ENCODE peak calls at places on chromosomes 3 and 15, in six cellular contexts. W is midbrain, L is epithelial cell of esophagus, Q is transverse colon, D is RWPE1, V is amniotic stem cell. N is an unnamed sample.

GRCh38 chr3:179929091-179929529 is 107.6 kb downstream of the PEX5L start:
- DNase-seq in V (peak), L (peak), W (peak), Q (peak), D (peak), N (peak)

GRCh38 chr3:60304103-60304502 is 947.1 kb downstream of the FHIT start:
- DNase-seq in Q (no peak), W (no peak), D (no peak), L (no peak), V (no peak), N (no peak)

GRCh38 chr3:33807190-33807589 is 8.8 kb downstream of the PDCD6IP start:
- DNase-seq in L (no peak), Q (peak), D (no peak), W (no peak), V (no peak), N (no peak)

GRCh38 chr15:58771621-58772235 is 626 bp downstream of the MINDY2 start:
- DNase-seq in V (no peak), Q (peak), W (peak), D (peak), L (peak), N (no peak)

GRCh38 chr3:171792549-171792948 is 17.7 kb downstream of the PLD1 start:
- DNase-seq in Q (no peak), W (no peak), D (no peak), L (peak), V (no peak), N (no peak)

GRCh38 chr3:180870008-180870733 is 42.3 kb upstream of the FXR1 start:
- DNase-seq in W (no peak), V (no peak), D (no peak), L (peak), Q (peak), N (no peak)

GRCh38 chr3:140251678-140252077 is 316.7 kb downstream of the CLSTN2 start:
- DNase-seq in Q (no peak), D (no peak), W (no peak), L (no peak), V (no peak), N (peak)

GRCh38 chr15:70995383-70995965 is 102.8 kb downstream of the LRRC49 start:
- DNase-seq in V (no peak), L (no peak), D (no peak), W (no peak), Q (no peak), N (no peak)

GRCh38 chr15:81108427-81108826 is 25.6 kb upstream of the CFAP161 start:
- DNase-seq in D (no peak), V (no peak), Q (no peak), W (peak), L (no peak), N (no peak)

GRCh38 chr3:107562979-107563531 is 40.3 kb downstream of the BBX start:
- DNase-seq in W (no peak), V (no peak), Q (no peak), D (no peak), L (no peak), N (no peak)

GRCh38 chr15:75578206-75578947 is 738 bp downstream of the PTPN9 start:
- DNase-seq in L (peak), D (peak), W (no peak), Q (peak), V (no peak), N (no peak)

GRCh38 chr3:125594581-125595011 is 701 bp downstream of the OSBPL11 start:
- DNase-seq in V (no peak), L (peak), W (no peak), Q (peak), D (no peak), N (no peak)

GRCh38 chr3:193978446-193978845 is 157.5 kb upstream of the HES1 start:
- DNase-seq in D (no peak), Q (no peak), V (no peak), L (peak), W (no peak), N (no peak)

GRCh38 chr15:25931846-25932245 is 68.7 kb upstream of the ATP10A start:
- DNase-seq in L (no peak), D (no peak), W (no peak), Q (no peak), V (no peak), N (no peak)

GRCh38 chr3:129936757-129937156 is 37.8 kb upstream of the TRH start:
- DNase-seq in D (peak), Q (peak), L (peak), W (peak), V (no peak), N (peak)

GRCh38 chr3:175192536-175192935 is 333.4 kb downstream of the NAALADL2 start:
- DNase-seq in W (no peak), L (peak), D (peak), Q (no peak), V (no peak), N (no peak)

GRCh38 chr3:171874251-171874679 is 31.1 kb downstream of the TMEM212 start:
- DNase-seq in W (no peak), L (peak), D (peak), V (peak), Q (no peak), N (no peak)

GRCh38 chr15:86167816-86168215 is 88.1 kb downstream of the AGBL1 start:
- DNase-seq in Q (no peak), V (no peak), W (no peak), L (no peak), D (no peak), N (no peak)

GRCh38 chr3:168034152-168034928 is 61.4 kb downstream of the GOLIM4 start:
- DNase-seq in D (no peak), V (peak), L (peak), Q (no peak), W (no peak), N (no peak)

GRCh38 chr3:178907081-178907480 is 164.5 kb downstream of the ZMAT3 start:
- DNase-seq in W (no peak), L (no peak), Q (no peak), D (no peak), V (no peak), N (no peak)

GRCh38 chr3:51373658-51374421 is 11.3 kb upstream of the MANF start:
- DNase-seq in V (no peak), Q (no peak), W (no peak), L (no peak), D (no peak), N (no peak)

GRCh38 chr15:101020945-101021344 is 101.8 kb downstream of the LRRK1 start:
- DNase-seq in D (no peak), Q (no peak), W (no peak), V (no peak), L (no peak), N (no peak)

GRCh38 chr3:20837676-20838302 is 651.8 kb upstream of the SGO1 start:
- DNase-seq in W (no peak), D (no peak), Q (no peak), L (no peak), V (no peak), N (peak)

GRCh38 chr3:123287051-123287961 is 85.6 kb downstream of the SEC22A start:
- DNase-seq in D (no peak), L (no peak), Q (no peak), V (no peak), W (no peak), N (no peak)

GRCh38 chr3:30779686-30780287 is 114.7 kb downstream of the GADL1 start:
- DNase-seq in Q (no peak), W (no peak), D (no peak), L (peak), V (peak), N (no peak)

GRCh38 chr15:98177950-98178848 is 217.7 kb downstream of the ARRDC4 start:
- DNase-seq in W (peak), L (peak), D (peak), Q (peak), V (peak), N (peak)